ENCODE peak calls at places on chromosomes 5 and 9, in five cellular contexts. V is PC-3, I is HT-29, G is T-helper 2 cell, N is psoas muscle. B is an unnamed sample.

GRCh38 chr5:168972650-168973241 is 328.2 kb downstream of the SLIT3 start:
- DNase-seq in V (no peak), I (no peak), G (no peak), N (no peak), B (no peak)

GRCh38 chr5:143922718-143923117 is 110.8 kb downstream of the HMHB1 start:
- DNase-seq in V (peak; percentile 69), I (no peak), G (no peak), N (no peak), B (no peak)

GRCh38 chr5:66072031-66072430 is 72.1 kb upstream of the SREK1 start:
- DNase-seq in V (no peak), I (no peak), G (no peak), N (no peak), B (no peak)

GRCh38 chr5:98557921-98558320 is 215.5 kb upstream of the RGMB start:
- DNase-seq in V (peak; percentile 69), I (no peak), G (no peak), N (no peak), B (no peak)

GRCh38 chr5:125413861-125414260 is 667.4 kb upstream of the ZNF608 start:
- DNase-seq in V (no peak), I (no peak), G (no peak), N (no peak), B (no peak)

GRCh38 chr5:14108170-14108996 is 34.8 kb upstream of the TRIO start:
- DNase-seq in V (peak; percentile 91), I (peak; percentile 84), G (no peak), N (peak; percentile 62), B (no peak)

GRCh38 chr5:9104576-9105339 is 441.1 kb downstream of the SEMA5A start:
- DNase-seq in V (no peak), I (no peak), G (no peak), N (no peak), B (no peak)

GRCh38 chr9:108997112-108997511 is 16.2 kb downstream of the CTNNAL1 start:
- DNase-seq in V (no peak), I (no peak), G (no peak), N (no peak), B (no peak)

GRCh38 chr5:93311825-93312224 is 269.2 kb downstream of the NR2F1-AS1 start:
- DNase-seq in V (no peak), I (no peak), G (no peak), N (no peak), B (no peak)

GRCh38 chr5:117161718-117162386 is 587.2 kb upstream of the SEMA6A start:
- DNase-seq in V (no peak), I (no peak), G (no peak), N (no peak), B (no peak)

GRCh38 chr9:20209421-20210340 is 412.6 kb downstream of the MLLT3 start:
- DNase-seq in V (no peak), I (no peak), G (no peak), N (no peak), B (no peak)

GRCh38 chr5:5291357-5291756 is 131.1 kb upstream of the ICE1 start:
- DNase-seq in V (peak; percentile 37), I (no peak), G (no peak), N (no peak), B (peak; percentile 24)